ENCODE peak calls at places on chromosome 15, in five cellular contexts. O is activated CD4-positive, alpha-beta T cell treated with anti-CD3 and anti-CD28 coated beads, Interleukin-2, amount 50 U/mL, for 24 hours; A is fibroblast of lung; T is stimulated activated CD4-positive, alpha-beta T cell treated with anti-CD3 and anti-CD28 coated beads, Interleukin-15, amount 100 ng/mL, for 1 hour; B is AG04450. F is an unnamed sample.

GRCh38 chr15:74167891-74168331 is 5.6 kb upstream of the ISLR start:
- DNase-seq in O (no peak), A (no peak), T (no peak), B (no peak), F (no peak)

GRCh38 chr15:70062321-70062956 is 35.3 kb downstream of the TLE3 start:
- DNase-seq in O (no peak), A (peak; percentile 96), T (no peak), B (peak; percentile 74), F (peak; percentile 84)

GRCh38 chr15:25876231-25877140 is 13.4 kb upstream of the ATP10A start:
- DNase-seq in O (no peak), A (no peak), T (no peak), B (no peak), F (no peak)

GRCh38 chr15:77569647-77570186 is 63.0 kb downstream of the LINGO1 start:
- DNase-seq in O (no peak), A (peak; percentile 6), T (no peak), B (no peak), F (peak; percentile 19)

GRCh38 chr15:36951747-36952247 is 148.6 kb downstream of the MEIS2 start:
- DNase-seq in O (no peak), A (peak; percentile 76), T (no peak), B (no peak), F (peak; percentile 84)

GRCh38 chr15:29312387-29312786 is 42.8 kb upstream of the NSMCE3 start:
- DNase-seq in O (no peak), A (peak; percentile 58), T (no peak), B (peak; percentile 10), F (peak; percentile 70)

GRCh38 chr15:81767076-81767475 is 278.7 kb downstream of the MEX3B start:
- DNase-seq in O (no peak), A (no peak), T (no peak), B (no peak), F (no peak)

GRCh38 chr15:41022487-41023090 is 69.3 kb downstream of the CHAC1 start:
- DNase-seq in O (peak; percentile 6), A (peak; percentile 80), T (no peak), B (peak; percentile 51), F (peak; percentile 72)

GRCh38 chr15:77546050-77546501 is 86.6 kb downstream of the LINGO1 start:
- DNase-seq in O (no peak), A (peak; percentile 85), T (no peak), B (peak; percentile 59), F (peak; percentile 91)

GRCh38 chr15:48222627-48223026 is 16.5 kb downstream of the SLC12A1 start:
- DNase-seq in O (no peak), A (no peak), T (no peak), B (no peak), F (no peak)

GRCh38 chr15:70714575-70714974 is 48.8 kb downstream of the UACA start:
- DNase-seq in O (no peak), A (no peak), T (no peak), B (no peak), F (peak; percentile 60)

GRCh38 chr15:64930778-64931240 is 19.1 kb downstream of the ANKDD1A start:
- DNase-seq in O (no peak), A (peak; percentile 62), T (no peak), B (peak; percentile 11), F (peak; percentile 69)

GRCh38 chr15:90970274-90970673 is 15.6 kb downstream of the RCCD1 start:
- DNase-seq in O (no peak), A (no peak), T (no peak), B (no peak), F (no peak)

GRCh38 chr15:100291106-100291505 is 50.7 kb downstream of the ADAMTS17 start:
- DNase-seq in O (no peak), A (no peak), T (no peak), B (no peak), F (peak; percentile 45)

GRCh38 chr15:45165536-45165935 is 22.2 kb downstream of the SHF start:
- DNase-seq in O (no peak), A (no peak), T (no peak), B (no peak), F (no peak)

GRCh38 chr15:76184640-76185020 is 124.8 kb downstream of the TMEM266 start:
- DNase-seq in O (no peak), A (no peak), T (no peak), B (no peak), F (no peak)

GRCh38 chr15:55937040-55937439 is 56.4 kb downstream of the NEDD4 start:
- DNase-seq in O (no peak), A (peak; percentile 82), T (no peak), B (no peak), F (peak; percentile 69)

GRCh38 chr15:70869346-70869745 is 15.4 kb upstream of the LARP6 start:
- DNase-seq in O (no peak), A (no peak), T (no peak), B (no peak), F (no peak)

GRCh38 chr15:56042523-56042922 is 49.1 kb upstream of the NEDD4 start:
- DNase-seq in O (no peak), A (no peak), T (no peak), B (no peak), F (no peak)

GRCh38 chr15:26443321-26443720 is 329.5 kb downstream of the GABRB3 start:
- DNase-seq in O (no peak), A (no peak), T (no peak), B (no peak), F (no peak)

GRCh38 chr15:69751575-69751974 is 299.0 kb downstream of the RPLP1 start:
- DNase-seq in O (no peak), A (peak; percentile 30), T (no peak), B (no peak), F (no peak)

F was measured in cardiac fibroblast.